ENCODE peak calls at places on chromosomes 7 and 10, in five cellular contexts. G is cardiac muscle cell, T is fibroblast of pulmonary artery, N is GM23338, R is left ventricle myocardium inferior. E is an unnamed sample.

GRCh38 chr7:6284055-6284400 is 11.6 kb upstream of the CYTH3 start:
- DNase-seq in G (peak), T (peak), N (no peak), R (no peak), E (no peak)

GRCh38 chr10:6279540-6280267 is 77.0 kb downstream of the PFKFB3 start:
- DNase-seq in G (peak), T (peak), N (peak), R (no peak), E (peak)

GRCh38 chr10:68106656-68107055 is 2.6 kb upstream of the MYPN start:
- DNase-seq in G (peak), T (peak), N (no peak), R (no peak), E (peak)

GRCh38 chr10:80126876-80127275 is 5.7 kb upstream of the PLAC9 start:
- DNase-seq in G (no peak), T (no peak), N (peak), R (no peak), E (no peak)

GRCh38 chr7:81684513-81685262 is 85.2 kb downstream of the HGF start:
- DNase-seq in G (peak), T (peak), N (no peak), R (peak), E (peak)

GRCh38 chr7:151306374-151306773 is 35.2 kb upstream of the NUB1 start:
- DNase-seq in G (no peak), T (no peak), N (no peak), R (no peak), E (no peak)

GRCh38 chr10:122162566-122163181 is 108.4 kb upstream of the BTBD16 start:
- DNase-seq in G (no peak), T (no peak), N (peak), R (no peak), E (no peak)

GRCh38 chr7:27094304-27095049 is 1.3 kb downstream of the HOXA1 start:
- DNase-seq in G (no peak), T (no peak), N (no peak), R (no peak), E (no peak)

GRCh38 chr10:89165923-89166322 is 41.2 kb downstream of the CH25H start:
- DNase-seq in G (no peak), T (peak), N (no peak), R (no peak), E (no peak)

GRCh38 chr7:90621892-90622182 is 25.7 kb downstream of the CDK14 start:
- DNase-seq in G (no peak), T (no peak), N (peak), R (no peak), E (no peak)

GRCh38 chr7:149496642-149497391 is 792 bp downstream of the ZNF746 start:
- DNase-seq in G (peak), T (peak), N (peak), R (peak), E (peak)

GRCh38 chr7:28723336-28723735 is 234.8 kb downstream of the TRIL start:
- DNase-seq in G (no peak), T (no peak), N (no peak), R (no peak), E (no peak)

GRCh38 chr7:155717010-155717744 is 72.7 kb downstream of the RBM33 start:
- DNase-seq in G (no peak), T (no peak), N (no peak), R (no peak), E (no peak)

GRCh38 chr10:131220601-131221171 is 90.8 kb downstream of the TCERG1L start:
- DNase-seq in G (no peak), T (no peak), N (no peak), R (no peak), E (no peak)

GRCh38 chr7:82105463-82105862 is 335.6 kb upstream of the HGF start:
- DNase-seq in G (peak), T (peak), N (no peak), R (no peak), E (peak)

GRCh38 chr10:4848341-4849041 is 22.5 kb downstream of the AKR1E2 start:
- DNase-seq in G (peak), T (no peak), N (no peak), R (no peak), E (no peak)

GRCh38 chr10:57657164-57657765 is 610.4 kb downstream of the IPMK start:
- DNase-seq in G (peak), T (peak), N (peak), R (peak), E (peak)

GRCh38 chr7:665751-666453 is 60.6 kb upstream of the DNAAF5 start:
- DNase-seq in G (peak), T (no peak), N (peak), R (peak), E (no peak)

GRCh38 chr10:114470956-114471905 is 66.9 kb upstream of the AFAP1L2 start:
- DNase-seq in G (peak), T (peak), N (peak), R (peak), E (peak)

GRCh38 chr10:119030421-119031250 is 1.1 kb downstream of the NANOS1 start:
- DNase-seq in G (peak), T (peak), N (peak), R (peak), E (peak)

DNA sequence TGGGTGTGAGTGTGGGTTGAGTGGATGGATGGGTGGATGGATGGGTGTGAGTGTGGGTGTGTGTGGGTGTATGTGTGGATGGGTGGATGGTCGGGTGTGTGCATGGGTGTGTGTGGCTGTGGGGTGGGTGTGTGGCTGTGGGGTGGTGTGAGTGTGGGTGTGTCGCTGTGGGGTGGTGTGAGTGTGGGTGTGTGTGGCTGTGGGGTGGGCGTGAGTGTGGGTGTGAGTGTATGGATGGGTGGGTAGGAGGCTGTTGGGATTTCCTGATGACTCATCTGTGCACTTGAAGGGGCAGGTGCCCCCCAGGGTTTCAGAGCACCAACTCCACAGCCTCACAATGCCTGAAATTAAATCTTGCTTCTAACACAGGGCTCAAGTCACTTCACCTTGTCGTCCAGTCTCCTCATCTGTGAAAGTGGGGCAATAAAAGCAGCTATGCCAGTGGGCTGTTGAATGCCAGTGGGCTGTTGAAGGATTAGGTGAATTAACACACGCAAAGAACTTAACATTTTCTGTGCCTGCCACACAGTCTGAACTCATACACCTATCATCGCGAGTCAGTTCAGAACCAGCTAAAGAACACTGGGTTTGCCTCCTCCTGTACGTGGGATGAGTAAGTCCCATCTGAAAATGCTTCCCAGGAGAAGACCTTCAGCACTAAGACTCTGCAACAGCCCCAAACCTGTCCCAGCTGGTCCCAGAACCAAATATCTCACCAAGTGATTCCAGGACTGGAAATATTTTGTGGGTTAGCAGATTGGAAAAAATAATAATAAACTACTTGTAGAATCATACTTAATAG is 32.0 kb downstream of the SFMBT2 start:
- DNase-seq in G (no peak), T (no peak), N (no peak), R (no peak), E (no peak)
- H3K4me3 ChIP-seq in G (no peak), T (no peak), N (no peak), R (no peak), E (no peak)

GRCh38 chr10:134205-134742 is 981 bp upstream of the ZMYND11 start:
- DNase-seq in G (no peak), T (no peak), N (peak), R (peak), E (peak)

GRCh38 chr10:135601-136464 is 578 bp downstream of the ZMYND11 start:
- DNase-seq in G (peak), T (peak), N (peak), R (peak), E (peak)

GRCh38 chr10:136465-136762 is 1.2 kb downstream of the ZMYND11 start:
- DNase-seq in G (no peak), T (no peak), N (no peak), R (no peak), E (no peak)

GRCh38 chr10:132961-133898 is 2.0 kb upstream of the ZMYND11 start:
- DNase-seq in G (peak), T (peak), N (peak), R (no peak), E (peak)

DNA sequence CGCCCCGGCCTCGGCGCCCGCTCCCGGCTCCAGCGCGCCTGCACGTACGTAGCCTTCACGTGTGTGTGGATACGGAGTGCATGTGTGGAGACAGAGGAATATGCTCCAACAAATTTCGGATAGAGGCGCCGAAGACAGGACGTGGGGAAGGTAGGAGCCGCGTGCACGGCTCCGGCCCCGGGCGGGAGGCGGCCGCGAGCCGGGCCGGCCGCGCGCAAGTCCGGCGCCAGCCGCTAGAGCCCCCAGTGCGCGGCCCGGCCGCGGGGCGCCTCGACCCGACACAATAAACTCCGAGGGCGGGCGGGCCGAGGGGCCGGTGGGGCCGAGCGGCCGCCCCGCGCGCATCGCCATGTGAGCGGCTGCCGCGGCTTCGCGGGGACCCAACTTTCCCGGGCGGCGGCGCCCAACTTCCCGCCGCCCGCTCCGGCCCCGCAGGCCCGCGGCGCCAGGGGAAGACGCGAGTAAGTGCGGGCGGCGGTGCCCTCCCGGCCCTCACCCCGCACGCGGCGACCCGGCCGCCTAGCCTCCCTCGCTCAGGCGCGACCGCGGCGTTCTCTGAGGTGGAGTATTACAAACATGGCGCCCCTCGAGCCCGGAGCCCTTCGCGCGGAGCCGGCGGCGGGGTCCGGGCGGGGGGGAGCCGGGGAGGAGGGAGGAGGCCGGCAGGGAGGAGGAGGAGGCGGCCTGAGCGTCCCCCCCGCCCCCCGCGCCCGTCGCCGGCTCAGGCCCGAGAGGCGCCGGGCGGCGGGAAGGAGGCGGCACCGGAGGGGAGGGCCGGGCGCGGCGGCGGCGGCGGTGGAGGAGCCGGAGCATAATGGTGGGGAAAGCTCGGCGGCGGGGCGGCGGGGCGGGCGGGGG is at the start of gene ZMYND11:
- DNase-seq in G (peak), T (peak), N (peak), R (peak), E (peak)
- TF ChIP-seq CTCF in G (no peak), T (no peak), N (no peak), R (peak), E (no peak)

DNA sequence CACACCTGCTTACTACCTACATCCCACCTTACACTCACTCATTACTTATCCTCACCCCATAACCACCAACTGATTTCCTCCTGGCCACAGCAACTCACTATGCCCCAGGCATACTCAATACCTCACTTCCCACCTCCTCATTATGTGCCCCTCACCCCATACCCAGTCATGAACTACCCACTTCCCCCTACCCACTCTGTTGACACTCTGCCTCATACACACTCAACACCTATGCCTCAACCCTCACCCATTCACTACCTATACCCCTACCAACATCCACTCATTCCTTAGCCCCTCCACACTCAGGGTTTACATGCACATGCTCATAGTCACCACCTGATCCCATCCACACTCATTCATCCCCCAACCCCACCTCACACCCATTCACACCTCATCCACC is 39.6 kb downstream of the SEC61G start:
- DNase-seq in G (no peak), T (no peak), N (no peak), R (no peak), E (no peak)
- H3K4me3 ChIP-seq in G (no peak), T (no peak), N (no peak), R (no peak), E (no peak)

GRCh38 chr7:108164946-108165345 is 34.8 kb upstream of the LAMB4 start:
- DNase-seq in G (no peak), T (no peak), N (no peak), R (no peak), E (no peak)

GRCh38 chr7:108167460-108167859 is 37.3 kb upstream of the LAMB4 start:
- DNase-seq in G (peak), T (peak), N (no peak), R (no peak), E (no peak)

GRCh38 chr7:108164342-108164741 is 34.2 kb upstream of the LAMB4 start:
- DNase-seq in G (no peak), T (no peak), N (no peak), R (no peak), E (no peak)

GRCh38 chr7:108165726-108166125 is 35.6 kb upstream of the LAMB4 start:
- DNase-seq in G (peak), T (peak), N (no peak), R (no peak), E (no peak)

GRCh38 chr7:108166687-108167086 is 36.5 kb upstream of the LAMB4 start:
- DNase-seq in G (no peak), T (no peak), N (no peak), R (no peak), E (no peak)
- TF ChIP-seq CTCF in G (no peak), T (no peak), N (no peak), R (no peak), E (no peak)

E was measured in astrocyte of the spinal cord.